ENCODE peak calls at places on chromosomes 6 and 20, in six cellular contexts. V, Q, A, I, O and C are unnamed samples.

GRCh38 chr20:45892828-45893500 is 1.8 kb downstream of the CTSA start:
- DNase-seq in V (no peak), Q (no peak), A (no peak), I (no peak), O (no peak), C (no peak)

GRCh38 chr20:2237059-2237458 is 58.7 kb upstream of the TGM3 start:
- DNase-seq in V (no peak), Q (peak), A (no peak), I (peak), O (no peak), C (no peak)

GRCh38 chr20:60078351-60079250 is 120.4 kb downstream of the CDH26 start:
- DNase-seq in V (no peak), Q (no peak), A (no peak), I (no peak), O (no peak), C (no peak)

GRCh38 chr6:130033999-130034814 is 15.8 kb downstream of the L3MBTL3 start:
- DNase-seq in V (no peak), Q (no peak), A (no peak), I (peak), O (no peak), C (no peak)

GRCh38 chr6:39102024-39102820 is 12.8 kb downstream of the SAYSD1 start:
- DNase-seq in V (peak), Q (peak), A (no peak), I (peak), O (peak), C (no peak)

GRCh38 chr6:73452107-73452461 is at the start of gene CGAS:
- DNase-seq in V (peak), Q (peak), A (no peak), I (peak), O (no peak), C (no peak)

GRCh38 chr20:406200-407096 is 1.7 kb upstream of the RBCK1 start:
- DNase-seq in V (no peak), Q (no peak), A (no peak), I (no peak), O (no peak), C (no peak)

GRCh38 chr6:111588366-111588765 is 17.3 kb downstream of the TRAF3IP2 start:
- DNase-seq in V (no peak), Q (no peak), A (no peak), I (no peak), O (no peak), C (no peak)

GRCh38 chr20:36462440-36463211 is 78.7 kb upstream of the MYL9 start:
- DNase-seq in V (peak), Q (peak), A (no peak), I (peak), O (peak), C (no peak)

GRCh38 chr6:140319209-140319608 is 944.8 kb upstream of the CITED2 start:
- DNase-seq in V (no peak), Q (no peak), A (no peak), I (peak), O (no peak), C (no peak)

GRCh38 chr6:5746392-5747140 is 260.2 kb downstream of the NRN1 start:
- DNase-seq in V (no peak), Q (no peak), A (no peak), I (no peak), O (peak), C (peak)

GRCh38 chr6:85465762-85466161 is 15.9 kb downstream of the NT5E start:
- DNase-seq in V (no peak), Q (no peak), A (no peak), I (no peak), O (no peak), C (no peak)

GRCh38 chr6:130971504-130971903 is 91.5 kb downstream of the EPB41L2 start:
- DNase-seq in V (no peak), Q (no peak), A (no peak), I (no peak), O (no peak), C (no peak)

GRCh38 chr20:45894797-45895196 is 3.7 kb downstream of the CTSA start:
- DNase-seq in V (no peak), Q (no peak), A (no peak), I (no peak), O (no peak), C (no peak)

GRCh38 chr6:68634503-68635411 is at the start of gene ADGRB3:
- DNase-seq in V (peak), Q (peak), A (no peak), I (peak), O (peak), C (peak)

GRCh38 chr6:33699131-33699530 is 12.4 kb downstream of the UQCC2 start:
- DNase-seq in V (no peak), Q (no peak), A (no peak), I (no peak), O (no peak), C (no peak)

GRCh38 chr6:14177413-14178082 is 60.0 kb downstream of the CD83 start:
- DNase-seq in V (no peak), Q (no peak), A (no peak), I (no peak), O (no peak), C (no peak)

GRCh38 chr6:7058250-7058923 is 49.4 kb upstream of the RREB1 start:
- DNase-seq in V (no peak), Q (no peak), A (no peak), I (peak), O (no peak), C (peak)

GRCh38 chr6:88599561-88599960 is 363.9 kb downstream of the RNGTT start:
- DNase-seq in V (no peak), Q (no peak), A (no peak), I (no peak), O (peak), C (peak)

GRCh38 chr6:24910850-24911712 is 24.7 kb downstream of the RIPOR2 start:
- DNase-seq in V (peak), Q (peak), A (no peak), I (peak), O (peak), C (no peak)

GRCh38 chr6:170483413-170483812 is 69.7 kb downstream of the PSMB1 start:
- DNase-seq in V (no peak), Q (no peak), A (no peak), I (no peak), O (no peak), C (no peak)

GRCh38 chr20:48139262-48140041 is 354.2 kb upstream of the SULF2 start:
- DNase-seq in V (no peak), Q (no peak), A (no peak), I (peak), O (no peak), C (no peak)

GRCh38 chr20:17679786-17680127 is 2.3 kb downstream of the RRBP1 start:
- DNase-seq in V (no peak), Q (no peak), A (no peak), I (no peak), O (no peak), C (no peak)
- H3K4me3 ChIP-seq in V (peak), Q (no peak), A (no peak), I (peak), O (no peak), C (no peak)

GRCh38 chr6:92752114-92752513 is 667.2 kb downstream of the EPHA7 start:
- DNase-seq in V (no peak), Q (no peak), A (no peak), I (no peak), O (no peak), C (no peak)
- H3K4me3 ChIP-seq in V (no peak), Q (no peak), A (no peak), I (no peak), O (no peak), C (no peak)

GRCh38 chr20:51711426-51711825 is 56.8 kb downstream of the ATP9A start:
- DNase-seq in V (no peak), Q (no peak), A (no peak), I (no peak), O (no peak), C (no peak)

GRCh38 chr20:51712501-51713212 is 55.5 kb downstream of the ATP9A start:
- DNase-seq in V (no peak), Q (no peak), A (no peak), I (peak), O (peak), C (no peak)

GRCh38 chr20:51713213-51713598 is 55.0 kb downstream of the ATP9A start:
- DNase-seq in V (no peak), Q (no peak), A (no peak), I (no peak), O (no peak), C (no peak)

GRCh38 chr20:51715028-51715872 is 52.9 kb downstream of the ATP9A start:
- DNase-seq in V (no peak), Q (no peak), A (no peak), I (no peak), O (no peak), C (no peak)

GRCh38 chr20:51710503-51710902 is 57.7 kb downstream of the ATP9A start:
- DNase-seq in V (no peak), Q (no peak), A (no peak), I (no peak), O (peak), C (no peak)
- H3K4me3 ChIP-seq in V (no peak), Q (no peak), A (no peak), I (no peak), O (no peak), C (no peak)

GRCh38 chr20:34114809-34115208 is 2.8 kb upstream of the EIF2S2 start:
- DNase-seq in V (no peak), Q (no peak), A (no peak), I (no peak), O (no peak), C (no peak)
- H3K4me3 ChIP-seq in V (no peak), Q (no peak), A (no peak), I (no peak), O (no peak), C (no peak)

DNA sequence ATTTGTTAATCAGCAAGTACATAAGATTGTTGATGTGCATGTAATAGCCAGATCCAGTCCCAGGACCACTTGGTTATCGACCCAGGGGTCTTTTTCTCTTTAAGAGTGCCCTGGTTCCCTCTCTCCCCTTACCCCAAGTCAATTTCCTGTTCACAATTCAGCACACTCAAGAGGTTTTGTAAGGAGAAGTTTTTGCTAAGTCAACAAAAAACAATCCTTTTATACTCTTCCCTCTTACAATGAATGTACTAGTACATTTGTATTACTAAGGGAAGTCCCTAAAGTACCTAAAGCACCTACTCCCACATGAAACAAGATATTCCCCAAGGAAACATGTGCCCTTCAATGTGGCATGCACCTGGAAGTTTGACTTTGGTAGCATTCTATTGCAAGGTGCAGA is 1.6 kb upstream of the NT5DC1 start:
- DNase-seq in V (no peak), Q (no peak), A (no peak), I (no peak), O (no peak), C (no peak)
- H3K4me3 ChIP-seq in V (peak), Q (no peak), A (peak), I (no peak), O (no peak), C (no peak)

GRCh38 chr6:48377115-48377514 is 266.1 kb upstream of the PTCHD4 start:
- DNase-seq in V (no peak), Q (no peak), A (no peak), I (no peak), O (no peak), C (no peak)
- H3K4me3 ChIP-seq in V (no peak), Q (no peak), A (no peak), I (no peak), O (no peak), C (no peak)

GRCh38 chr6:1560281-1561058 is 49.2 kb upstream of the FOXC1 start:
- DNase-seq in V (no peak), Q (no peak), A (no peak), I (no peak), O (no peak), C (no peak)

GRCh38 chr6:1558388-1558787 is 51.3 kb upstream of the FOXC1 start:
- DNase-seq in V (no peak), Q (no peak), A (no peak), I (no peak), O (no peak), C (no peak)

GRCh38 chr6:1561355-1561754 is 48.4 kb upstream of the FOXC1 start:
- DNase-seq in V (no peak), Q (no peak), A (no peak), I (no peak), O (no peak), C (no peak)

GRCh38 chr6:1562171-1562955 is 47.4 kb upstream of the FOXC1 start:
- DNase-seq in V (no peak), Q (no peak), A (no peak), I (no peak), O (no peak), C (no peak)
- H3K4me3 ChIP-seq in V (no peak), Q (no peak), A (no peak), I (no peak), O (no peak), C (no peak)

GRCh38 chr20:50691585-50692552 is 527 bp upstream of the RIPOR3 start:
- DNase-seq in V (no peak), Q (no peak), A (no peak), I (peak), O (peak), C (no peak)

GRCh38 chr20:50690979-50691584 is at the start of gene RIPOR3:
- DNase-seq in V (peak), Q (peak), A (no peak), I (no peak), O (peak), C (no peak)

GRCh38 chr20:50688256-50688655 is 3.1 kb downstream of the RIPOR3 start:
- DNase-seq in V (no peak), Q (no peak), A (no peak), I (no peak), O (no peak), C (no peak)

GRCh38 chr20:50690562-50690978 is 772 bp downstream of the RIPOR3 start:
- DNase-seq in V (no peak), Q (no peak), A (no peak), I (no peak), O (no peak), C (no peak)

DNA sequence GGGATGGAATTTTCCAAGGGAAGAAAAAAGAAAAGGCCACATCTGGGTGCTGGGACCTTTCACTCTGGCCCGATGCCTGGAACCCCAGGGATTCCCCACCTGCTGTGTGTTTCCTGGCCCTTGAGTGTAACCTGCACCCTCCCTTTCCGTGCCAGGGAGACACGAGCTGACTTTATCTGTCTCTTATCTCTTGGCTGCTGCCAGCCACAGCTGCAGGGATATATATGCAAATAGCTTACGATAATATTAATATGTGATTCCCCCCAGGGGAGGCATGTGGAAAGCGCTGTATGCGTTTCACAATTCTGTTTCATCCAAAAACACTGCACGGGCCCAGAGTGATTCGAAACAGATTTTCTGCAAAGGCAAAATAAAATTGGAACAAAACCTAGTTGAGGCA is 1.5 kb downstream of the RIPOR3 start:
- DNase-seq in V (peak), Q (no peak), A (peak), I (peak), O (no peak), C (no peak)
- H3K4me3 ChIP-seq in V (peak), Q (no peak), A (peak), I (peak), O (no peak), C (no peak)